ENCODE peak calls at places on chromosomes 2 and 18, in seven cellular contexts. D is thoracic aorta; J is IMR-90; R is CD8-positive, alpha-beta T cell; B is trophoblast cell; Z is endodermal cell; I is lower lobe of right lung. G is an unnamed sample.

GRCh38 chr18:30903566-30903965 is 139.0 kb downstream of the DSC3 start:
- DNase-seq in D (no peak), J (no peak), R (no peak), B (peak; percentile 67), Z (no peak), I (no peak), G (no peak)

GRCh38 chr2:241540766-241541561 is 17.6 kb upstream of the BOK start:
- DNase-seq in D (no peak), J (no peak), R (peak; percentile 65), B (peak; percentile 46), Z (peak; percentile 97), I (peak; percentile 80), G (no peak)

GRCh38 chr18:9513971-9514512 is 38.7 kb downstream of the RALBP1 start:
- DNase-seq in D (no peak), J (peak; percentile 75), R (no peak), B (no peak), Z (no peak), I (no peak), G (no peak)

GRCh38 chr18:68267583-68267982 is 447.3 kb downstream of the TMX3 start:
- DNase-seq in D (no peak), J (peak; percentile 90), R (no peak), B (no peak), Z (no peak), I (no peak), G (no peak)

GRCh38 chr2:75065402-75066008 is 107.1 kb downstream of the POLE4 start:
- DNase-seq in D (no peak), J (peak; percentile 55), R (no peak), B (no peak), Z (peak; percentile 41), I (no peak), G (no peak)

GRCh38 chr2:37635359-37636208 is 35.9 kb downstream of the CDC42EP3 start:
- DNase-seq in D (no peak), J (peak; percentile 82), R (peak; percentile 75), B (no peak), Z (no peak), I (peak; percentile 68), G (no peak)

GRCh38 chr2:205403244-205403845 is 279.0 kb upstream of the NRP2 start:
- DNase-seq in D (no peak), J (peak; percentile 84), R (no peak), B (no peak), Z (no peak), I (no peak), G (no peak)

GRCh38 chr2:212998629-212999359 is 152.6 kb downstream of the IKZF2 start:
- DNase-seq in D (no peak), J (peak; percentile 50), R (no peak), B (peak; percentile 3), Z (no peak), I (no peak), G (no peak)

GRCh38 chr2:208017721-208018120 is 7.6 kb downstream of the PLEKHM3 start:
- DNase-seq in D (no peak), J (no peak), R (no peak), B (no peak), Z (no peak), I (no peak), G (no peak)

GRCh38 chr2:204743368-204743960 is 198.2 kb downstream of the PARD3B start:
- DNase-seq in D (no peak), J (peak; percentile 52), R (no peak), B (no peak), Z (no peak), I (no peak), G (no peak)

GRCh38 chr2:53463771-53464726 is 303.6 kb upstream of the CHAC2 start:
- DNase-seq in D (no peak), J (no peak), R (no peak), B (no peak), Z (no peak), I (no peak), G (peak; percentile 29)

GRCh38 chr18:2602844-2603243 is 31.5 kb downstream of the NDC80 start:
- DNase-seq in D (no peak), J (no peak), R (no peak), B (no peak), Z (no peak), I (no peak), G (no peak)

GRCh38 chr2:205686231-205687017 is 4.1 kb downstream of the NRP2 start:
- DNase-seq in D (no peak), J (peak; percentile 35), R (no peak), B (no peak), Z (peak; percentile 80), I (no peak), G (peak; percentile 90)

GRCh38 chr18:8385400-8385799 is 223.8 kb upstream of the RAB12 start:
- DNase-seq in D (no peak), J (no peak), R (no peak), B (no peak), Z (no peak), I (no peak), G (no peak)

GRCh38 chr2:201779996-201780673 is 598 bp downstream of the ALS2 start:
- DNase-seq in D (no peak), J (no peak), R (no peak), B (no peak), Z (no peak), I (no peak), G (no peak)

GRCh38 chr2:226906439-226906796 is 70.6 kb downstream of the RHBDD1 start:
- DNase-seq in D (no peak), J (no peak), R (no peak), B (no peak), Z (no peak), I (no peak), G (no peak)

GRCh38 chr2:202091476-202091875 is 18.4 kb downstream of the KIAA2012 start:
- DNase-seq in D (no peak), J (peak; percentile 61), R (no peak), B (no peak), Z (no peak), I (no peak), G (no peak)

GRCh38 chr2:179338681-179339080 is 74.0 kb upstream of the SESTD1 start:
- DNase-seq in D (no peak), J (peak; percentile 31), R (no peak), B (no peak), Z (no peak), I (no peak), G (no peak)

GRCh38 chr2:216922170-216922780 is 62.4 kb upstream of the TNP1 start:
- DNase-seq in D (no peak), J (no peak), R (no peak), B (no peak), Z (peak; percentile 20), I (no peak), G (no peak)

GRCh38 chr2:148552675-148553331 is 91.7 kb upstream of the EPC2 start:
- DNase-seq in D (no peak), J (peak; percentile 22), R (no peak), B (no peak), Z (no peak), I (no peak), G (no peak)

GRCh38 chr2:165274698-165275097 is 35.5 kb downstream of the SCN2A start:
- DNase-seq in D (no peak), J (no peak), R (no peak), B (no peak), Z (no peak), I (peak; percentile 66), G (no peak)

GRCh38 chr2:237171396-237171795 is 85.7 kb downstream of the COPS8 start:
- DNase-seq in D (no peak), J (peak; percentile 97), R (no peak), B (peak; percentile 55), Z (no peak), I (no peak), G (peak; percentile 92)

GRCh38 chr2:10982931-10983701 is 71.4 kb downstream of the KCNF1 start:
- DNase-seq in D (no peak), J (peak; percentile 16), R (no peak), B (no peak), Z (no peak), I (peak; percentile 64), G (no peak)

DNA sequence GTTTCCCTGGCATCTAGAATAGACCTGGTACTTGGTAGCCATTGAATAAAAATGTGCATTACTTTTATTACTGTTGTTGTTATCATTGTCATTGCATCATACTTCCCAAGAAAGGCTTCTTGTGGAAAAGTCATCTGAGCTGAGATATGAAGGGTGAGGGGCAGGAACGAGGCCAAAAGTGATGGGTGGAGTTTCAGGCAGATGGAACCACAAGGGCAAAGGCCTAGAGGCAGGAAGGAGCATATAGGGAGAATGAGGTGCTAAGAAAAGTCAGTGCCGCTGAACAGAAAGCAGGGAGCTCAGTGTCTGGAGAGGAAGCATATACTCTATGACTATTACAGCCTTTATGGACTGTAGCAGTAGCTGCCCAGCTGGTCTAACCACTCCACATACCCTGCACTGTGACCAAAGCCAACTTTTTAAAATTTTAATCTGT is 219.3 kb downstream of the SPP2 start:
- DNase-seq in D (no peak), J (peak; percentile 71), R (no peak), B (peak; percentile 4), Z (no peak), I (no peak), G (no peak)
- H3K27ac ChIP-seq in D (no peak overlapping the region), J (no peak overlapping the region), R (no peak overlapping the region), B (no peak overlapping the region), Z (no peak overlapping the region), I (no peak overlapping the region), G (no peak overlapping the region)

DNA sequence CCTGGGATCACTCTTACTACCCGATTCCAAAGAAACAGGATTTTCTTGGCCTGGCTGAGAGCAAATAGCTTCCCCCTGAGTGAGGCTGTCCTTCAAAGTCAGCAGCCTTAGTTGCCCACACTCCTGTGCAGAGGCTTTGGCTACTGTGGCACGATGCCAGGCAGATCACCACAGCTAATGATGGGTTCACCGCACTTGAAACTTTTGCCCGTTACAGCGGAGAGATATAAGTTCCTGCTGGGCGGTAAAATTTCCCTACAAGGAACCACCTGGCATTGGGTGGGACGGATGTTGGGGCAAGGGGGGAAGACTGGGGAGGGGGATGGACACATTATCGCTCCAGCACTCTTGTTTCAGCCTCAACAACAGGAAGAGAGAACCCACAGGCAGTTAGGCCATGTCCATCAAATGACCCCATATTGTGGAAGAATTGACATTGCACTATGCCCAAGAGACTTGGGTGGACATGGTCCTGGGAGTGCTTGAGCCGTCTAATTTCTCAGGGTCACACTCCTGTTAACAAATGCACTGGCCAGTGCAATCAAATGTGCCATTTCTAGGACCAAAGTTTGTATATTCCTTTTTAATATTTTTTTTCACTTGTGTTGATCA is 4.5 kb downstream of the IL1B start:
- DNase-seq in D (no peak), J (no peak), R (no peak), B (no peak), Z (peak; percentile 13), I (no peak), G (no peak)
- H3K4me1 ChIP-seq in D (no peaks in the 10 kb centered on the region), J (peaks cover 7% of the 10 kb centered on the region), R (no peaks in the 10 kb centered on the region), B (peaks cover 5% of the 10 kb centered on the region), Z (no peaks in the 10 kb centered on the region), I (no peaks in the 10 kb centered on the region), G (peaks cover 9% of the 10 kb centered on the region)

DNA sequence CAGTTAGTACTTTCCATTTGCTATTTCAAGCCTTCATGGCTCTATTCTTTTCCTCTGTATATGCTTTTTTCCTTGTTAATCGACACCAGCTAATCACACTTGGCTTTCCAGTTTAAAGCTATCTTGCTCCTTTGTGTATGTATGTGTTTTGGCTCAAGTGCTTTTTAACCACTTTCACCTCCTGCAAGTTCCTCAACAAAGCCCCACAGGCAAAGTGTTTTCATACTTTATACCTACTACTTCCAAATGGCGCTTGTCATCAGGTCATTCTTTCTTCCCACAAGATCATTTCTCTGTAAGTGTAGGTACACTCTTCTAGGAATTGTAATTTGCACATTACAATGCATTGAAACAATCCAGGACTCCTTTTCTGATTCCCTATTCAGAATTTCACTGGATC is 64.0 kb upstream of the FIGN start:
- DNase-seq in D (no peak), J (no peak), R (no peak), B (no peak), Z (no peak), I (no peak), G (no peak)
- H3K27ac ChIP-seq in D (no peak overlapping the region), J (no peak overlapping the region), R (no peak overlapping the region), B (no peak overlapping the region), Z (peak overlapping the region; percentile 21), I (no peak overlapping the region), G (no peak overlapping the region)

GRCh38 chr2:134167015-134167414 is 86.9 kb upstream of the MGAT5 start:
- DNase-seq in D (no peak), J (peak; percentile 70), R (no peak), B (no peak), Z (no peak), I (no peak), G (no peak)
- H3K4me1 ChIP-seq in D (peaks cover 20% of the 10 kb centered on the region), J (peaks cover 3% of the 10 kb centered on the region), R (peaks cover 21% of the 10 kb centered on the region), B (no peaks in the 10 kb centered on the region), Z (no peaks in the 10 kb centered on the region), I (peaks cover 12% of the 10 kb centered on the region), G (peaks cover 34% of the 10 kb centered on the region)